ENCODE peak calls at places on chromosomes 5 and 9, in six cellular contexts. S is NB4, Z is BJ, V is brain microvascular endothelial cell, C is choroid plexus epithelial cell, K is HCT116. D is an unnamed sample.

GRCh38 chr5:93503598-93504067 is 77.4 kb downstream of the NR2F1-AS1 start:
- DNase-seq in S (no peak), Z (peak; percentile 82), V (peak; percentile 94), C (peak; percentile 96), K (no peak), D (peak; percentile 77)

GRCh38 chr5:115450741-115451140 is 93.8 kb downstream of the FEM1C start:
- DNase-seq in S (no peak), Z (peak; percentile 77), V (peak; percentile 70), C (peak; percentile 90), K (no peak), D (peak; percentile 68)

GRCh38 chr5:66406761-66407289 is 189.4 kb upstream of the MAST4 start:
- DNase-seq in S (no peak), Z (no peak), V (no peak), C (no peak), K (no peak), D (no peak)

GRCh38 chr5:190366-191035 is 794 bp upstream of the LRRC14B start:
- DNase-seq in S (no peak), Z (no peak), V (no peak), C (no peak), K (no peak), D (no peak)

GRCh38 chr9:97484134-97484533 is 17.3 kb upstream of the TMOD1 start:
- DNase-seq in S (no peak), Z (no peak), V (no peak), C (no peak), K (no peak), D (no peak)

GRCh38 chr5:14557840-14558239 is 23.8 kb upstream of the OTULINL start:
- DNase-seq in S (peak; percentile 78), Z (no peak), V (no peak), C (peak; percentile 7), K (no peak), D (no peak)

GRCh38 chr9:77807295-77807694 is 159.2 kb upstream of the GNA14 start:
- DNase-seq in S (peak; percentile 38), Z (peak; percentile 46), V (peak; percentile 91), C (peak; percentile 98), K (no peak), D (peak; percentile 67)

GRCh38 chr5:115571441-115571878 is 26.9 kb upstream of the FEM1C start:
- DNase-seq in S (no peak), Z (no peak), V (no peak), C (no peak), K (no peak), D (no peak)

GRCh38 chr5:142356716-142357468 is 32.1 kb upstream of the SPRY4 start:
- DNase-seq in S (peak; percentile 93), Z (peak; percentile 52), V (peak; percentile 93), C (peak; percentile 94), K (peak; percentile 87), D (peak; percentile 83)

GRCh38 chr9:98867109-98867433 is 59.6 kb downstream of the GALNT12 start:
- DNase-seq in S (peak; percentile 40), Z (no peak), V (no peak), C (no peak), K (no peak), D (no peak)

GRCh38 chr5:133433133-133433532 is 179.2 kb downstream of the FSTL4 start:
- DNase-seq in S (no peak), Z (no peak), V (no peak), C (no peak), K (no peak), D (no peak)

GRCh38 chr5:116600876-116601275 is 26.3 kb upstream of the SEMA6A start:
- DNase-seq in S (no peak), Z (no peak), V (peak; percentile 72), C (peak; percentile 61), K (no peak), D (no peak)

GRCh38 chr5:169336234-169336633 is 35.3 kb upstream of the SLIT3 start:
- DNase-seq in S (no peak), Z (no peak), V (no peak), C (no peak), K (no peak), D (no peak)

GRCh38 chr9:27538668-27539067 is 9.1 kb upstream of the MOB3B start:
- DNase-seq in S (no peak), Z (no peak), V (no peak), C (no peak), K (no peak), D (no peak)

GRCh38 chr5:83095973-83096539 is 18.7 kb downstream of the XRCC4 start:
- DNase-seq in S (no peak), Z (peak; percentile 58), V (peak; percentile 81), C (peak; percentile 61), K (peak; percentile 74), D (peak; percentile 41)

GRCh38 chr5:95958308-95959014 is 3.2 kb downstream of the ELL2 start:
- DNase-seq in S (no peak), Z (no peak), V (no peak), C (peak; percentile 17), K (no peak), D (no peak)

GRCh38 chr5:149680810-149681221 is 49.3 kb upstream of the PPARGC1B start:
- DNase-seq in S (peak; percentile 92), Z (no peak), V (no peak), C (no peak), K (no peak), D (no peak)

GRCh38 chr9:117784996-117785395 is 80.8 kb downstream of the TLR4 start:
- DNase-seq in S (no peak), Z (no peak), V (no peak), C (no peak), K (no peak), D (no peak)

GRCh38 chr5:175822225-175822624 is 49.2 kb upstream of the CPLX2 start:
- DNase-seq in S (peak; percentile 35), Z (no peak), V (no peak), C (no peak), K (peak; percentile 75), D (no peak)

GRCh38 chr9:86328153-86328552 is 26.1 kb downstream of the TUT7 start:
- DNase-seq in S (no peak), Z (no peak), V (no peak), C (no peak), K (no peak), D (no peak)

GRCh38 chr9:134621558-134622110 is 20.0 kb upstream of the COL5A1 start:
- DNase-seq in S (no peak), Z (no peak), V (no peak), C (no peak), K (no peak), D (no peak)

GRCh38 chr9:30522486-30522885 is 1862.0 kb upstream of the ACO1 start:
- DNase-seq in S (no peak), Z (no peak), V (no peak), C (no peak), K (no peak), D (no peak)

GRCh38 chr9:116318463-116319271 is 165.1 kb downstream of the PAPPA start:
- DNase-seq in S (no peak), Z (peak; percentile 23), V (no peak), C (peak; percentile 91), K (no peak), D (peak; percentile 80)

GRCh38 chr5:135833961-135834638 is 363 bp upstream of the SLC25A48 start:
- DNase-seq in S (no peak), Z (no peak), V (peak; percentile 16), C (peak; percentile 43), K (no peak), D (no peak)
- H3K4me3 ChIP-seq in S (no peak overlapping the region), Z (no peak overlapping the region), V (peak overlapping the region; percentile 29), C (no peak overlapping the region), K (peak overlapping the region; percentile 60), D (peak overlapping the region; percentile 22)

DNA sequence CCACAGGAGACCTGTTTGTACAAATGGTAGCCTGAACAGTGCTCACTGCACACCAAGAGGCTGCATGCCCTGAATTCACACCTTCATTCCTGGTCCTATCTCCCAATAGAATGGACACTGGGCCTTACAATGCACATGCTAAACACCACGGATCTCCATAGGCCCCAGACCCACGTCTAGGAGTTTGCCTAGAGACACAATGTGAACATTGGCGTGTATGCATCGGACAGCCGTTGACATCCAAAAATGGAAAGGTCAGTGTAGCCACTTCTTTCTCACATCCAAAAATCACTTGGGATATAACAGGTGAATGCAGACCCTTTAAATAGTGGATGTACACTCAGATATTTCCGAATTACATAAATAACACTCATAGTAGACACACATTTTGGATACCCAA is 927 bp downstream of the PAX5 start:
- DNase-seq in S (no peak), Z (no peak), V (no peak), C (no peak), K (no peak), D (no peak)
- H3K4me3 ChIP-seq in S (no peak overlapping the region), Z (no peak overlapping the region), V (no peak overlapping the region), C (no peak overlapping the region), K (no peak overlapping the region), D (no peak overlapping the region)

GRCh38 chr9:25205285-25205684 is 473.0 kb downstream of the TUSC1 start:
- DNase-seq in S (no peak), Z (no peak), V (no peak), C (no peak), K (no peak), D (no peak)
- H3K4me3 ChIP-seq in S (no peak overlapping the region), Z (no peak overlapping the region), V (no peak overlapping the region), C (no peak overlapping the region), K (no peak overlapping the region), D (no peak overlapping the region)

GRCh38 chr9:19934301-19934868 is 145.5 kb upstream of the SLC24A2 start:
- DNase-seq in S (no peak), Z (no peak), V (peak; percentile 30), C (peak; percentile 43), K (no peak), D (no peak)
- H3K4me3 ChIP-seq in S (no peak overlapping the region), Z (peak overlapping the region; percentile 43), V (peak overlapping the region; percentile 57), C (peak overlapping the region; percentile 66), K (no peak overlapping the region), D (peak overlapping the region; percentile 51)

GRCh38 chr9:137411670-137412380 is 11.1 kb downstream of the EXD3 start:
- DNase-seq in S (peak; percentile 92), Z (peak; percentile 51), V (peak; percentile 90), C (peak; percentile 96), K (peak; percentile 75), D (peak; percentile 75)

GRCh38 chr9:137409515-137409914 is 13.4 kb downstream of the EXD3 start:
- DNase-seq in S (no peak), Z (no peak), V (no peak), C (no peak), K (no peak), D (no peak)

GRCh38 chr9:137411260-137411659 is 11.7 kb downstream of the EXD3 start:
- DNase-seq in S (peak; percentile 69), Z (no peak), V (no peak), C (peak; percentile 32), K (no peak), D (no peak)

GRCh38 chr9:137410891-137411249 is 12.1 kb downstream of the EXD3 start:
- DNase-seq in S (no peak), Z (no peak), V (no peak), C (no peak), K (no peak), D (no peak)

DNA sequence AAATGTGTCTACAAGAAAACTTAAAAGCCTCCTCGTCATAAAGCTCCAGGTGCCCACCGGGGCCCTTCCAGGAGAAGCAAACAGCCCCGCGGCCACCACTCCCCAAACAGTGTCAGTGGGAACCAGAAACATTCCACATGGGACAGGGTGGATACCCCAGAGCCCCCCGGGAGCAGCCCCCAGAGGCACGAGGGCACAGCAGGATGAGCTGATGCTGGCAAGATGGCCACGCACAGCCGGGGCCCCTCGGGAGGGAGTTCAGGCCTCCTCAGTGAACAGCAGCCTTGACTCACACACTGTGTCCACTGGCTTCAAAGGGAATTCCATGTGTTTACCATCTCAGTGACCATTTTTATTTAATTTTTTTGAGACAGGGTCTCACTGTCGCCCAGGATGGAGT is 10.5 kb downstream of the EXD3 start:
- DNase-seq in S (peak; percentile 38), Z (no peak), V (peak; percentile 47), C (peak; percentile 51), K (no peak), D (no peak)
- H3K4me3 ChIP-seq in S (no peak overlapping the region), Z (no peak overlapping the region), V (no peak overlapping the region), C (no peak overlapping the region), K (no peak overlapping the region), D (no peak overlapping the region)